ENCODE peak calls at places on chromosomes 13 and 19, in six cellular contexts. Z is K562, M is H1, R is SK-N-SH, W is GM12878, G is HepG2. C is an unnamed sample.

GRCh38 chr19:33263325-33264023 is 37.8 kb upstream of the SLC7A10 start:
- DNase-seq in Z (peak), M (no peak), R (no peak), W (no peak), G (no peak), C (peak)

GRCh38 chr13:63680704-63681103 is 2265.1 kb upstream of the PCDH20 start:
- DNase-seq in Z (no peak), M (no peak), R (no peak), W (no peak), G (no peak), C (no peak)

GRCh38 chr19:3010871-3011270 is 18.2 kb downstream of the TLE2 start:
- DNase-seq in Z (no peak), M (no peak), R (no peak), W (no peak), G (no peak), C (no peak)

GRCh38 chr13:44218501-44219240 is 155.0 kb upstream of the SERP2 start:
- DNase-seq in Z (no peak), M (no peak), R (no peak), W (no peak), G (no peak), C (no peak)

GRCh38 chr19:38079926-38080380 is 144.1 kb downstream of the DPF1 start:
- DNase-seq in Z (no peak), M (no peak), R (no peak), W (peak), G (peak), C (no peak)

GRCh38 chr19:7260161-7260560 is 34.1 kb downstream of the INSR start:
- DNase-seq in Z (no peak), M (no peak), R (no peak), W (no peak), G (no peak), C (no peak)

GRCh38 chr19:51480590-51480989 is 2.3 kb downstream of the CEACAM18 start:
- DNase-seq in Z (peak), M (no peak), R (no peak), W (no peak), G (peak), C (no peak)

GRCh38 chr13:91748416-91749089 is 350.1 kb downstream of the GPC5 start:
- DNase-seq in Z (no peak), M (no peak), R (no peak), W (no peak), G (no peak), C (no peak)

GRCh38 chr13:94708031-94708571 is 4.2 kb downstream of the SOX21 start:
- DNase-seq in Z (no peak), M (peak), R (peak), W (no peak), G (no peak), C (no peak)

GRCh38 chr19:1082165-1082927 is 12.8 kb downstream of the POLR2E start:
- DNase-seq in Z (peak), M (peak), R (peak), W (no peak), G (no peak), C (no peak)

GRCh38 chr13:46846736-46847135 is 49.8 kb upstream of the ESD start:
- DNase-seq in Z (no peak), M (no peak), R (no peak), W (no peak), G (no peak), C (no peak)

GRCh38 chr13:44904982-44905381 is 84.3 kb downstream of the NUFIP1 start:
- DNase-seq in Z (no peak), M (no peak), R (no peak), W (no peak), G (no peak), C (no peak)

GRCh38 chr19:5623397-5624153 is 692 bp downstream of the SAFB start:
- DNase-seq in Z (peak), M (no peak), R (peak), W (no peak), G (no peak), C (no peak)

GRCh38 chr13:34931572-34931971 is 10.5 kb upstream of the NBEA start:
- DNase-seq in Z (no peak), M (no peak), R (no peak), W (no peak), G (peak), C (no peak)

GRCh38 chr13:113628291-113629270 is 29.4 kb downstream of the ATP4B start:
- DNase-seq in Z (no peak), M (no peak), R (no peak), W (no peak), G (no peak), C (no peak)

GRCh38 chr19:8663920-8664670 is 33.7 kb downstream of the NFILZ start:
- DNase-seq in Z (no peak), M (no peak), R (no peak), W (no peak), G (no peak), C (no peak)

GRCh38 chr19:35785087-35785627 is 9.8 kb downstream of the ARHGAP33 start:
- DNase-seq in Z (no peak), M (peak), R (no peak), W (no peak), G (no peak), C (no peak)

GRCh38 chr19:16594681-16595091 is 22.5 kb upstream of the SLC35E1 start:
- DNase-seq in Z (no peak), M (no peak), R (no peak), W (no peak), G (no peak), C (peak)

GRCh38 chr13:95707442-95708389 is 30.8 kb downstream of the DNAJC3 start:
- DNase-seq in Z (peak), M (no peak), R (no peak), W (no peak), G (no peak), C (no peak)

GRCh38 chr13:57716295-57716694 is 84.8 kb downstream of the PCDH17 start:
- DNase-seq in Z (no peak), M (no peak), R (no peak), W (no peak), G (peak), C (no peak)

GRCh38 chr19:1266818-1267440 is 2.2 kb upstream of the CIRBP start:
- DNase-seq in Z (peak), M (peak), R (peak), W (no peak), G (no peak), C (peak)

GRCh38 chr19:17306285-17306714 is 628 bp downstream of the MRPL34 start:
- DNase-seq in Z (no peak), M (no peak), R (no peak), W (no peak), G (no peak), C (no peak)

GRCh38 chr13:60463787-60464186 is 66.8 kb downstream of the TDRD3 start:
- DNase-seq in Z (no peak), M (no peak), R (no peak), W (no peak), G (no peak), C (no peak)

GRCh38 chr19:42465827-42466280 is 23.1 kb upstream of the CXCL17 start:
- DNase-seq in Z (no peak), M (no peak), R (no peak), W (peak), G (no peak), C (no peak)

GRCh38 chr19:28424041-28424440 is 788.9 kb downstream of the UQCRFS1 start:
- DNase-seq in Z (no peak), M (no peak), R (no peak), W (no peak), G (no peak), C (no peak)

GRCh38 chr19:4075373-4075772 is 8.7 kb upstream of the ZBTB7A start:
- DNase-seq in Z (no peak), M (no peak), R (no peak), W (no peak), G (no peak), C (no peak)

GRCh38 chr13:105847532-105848295 is 687.7 kb downstream of the EFNB2 start:
- DNase-seq in Z (no peak), M (no peak), R (peak), W (no peak), G (no peak), C (no peak)

GRCh38 chr19:21604941-21605548 is 99.6 kb downstream of the ZNF429 start:
- DNase-seq in Z (no peak), M (no peak), R (no peak), W (no peak), G (no peak), C (no peak)

GRCh38 chr13:66675620-66676019 is 554.5 kb downstream of the PCDH9 start:
- DNase-seq in Z (no peak), M (no peak), R (no peak), W (no peak), G (no peak), C (no peak)

GRCh38 chr13:95677564-95678386 is 836 bp downstream of the DNAJC3 start:
- DNase-seq in Z (peak), M (no peak), R (no peak), W (no peak), G (no peak), C (no peak)

GRCh38 chr19:49403404-49404187 is 15.5 kb downstream of the KASH5 start:
- DNase-seq in Z (peak), M (peak), R (peak), W (no peak), G (no peak), C (no peak)

DNA sequence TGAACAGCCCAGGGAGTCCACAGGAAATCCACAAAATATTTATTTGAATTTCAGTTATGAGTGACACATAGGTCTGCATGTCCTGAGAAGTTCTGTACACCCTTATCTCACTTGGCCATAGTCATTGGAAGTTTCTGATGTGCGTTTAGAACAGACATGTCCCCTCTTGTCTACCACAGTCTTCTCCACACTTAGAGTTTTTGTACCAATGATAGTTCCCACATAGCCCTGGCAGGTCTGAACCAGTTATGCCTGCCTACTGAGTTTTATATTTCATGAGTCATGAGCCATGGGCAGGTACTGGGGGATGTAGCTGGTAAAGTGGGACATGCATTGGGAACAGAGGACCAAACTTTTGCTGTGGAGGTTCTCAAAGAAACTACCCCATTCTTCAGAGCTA is 11.3 kb downstream of the ZNF132 start:
- DNase-seq in Z (no peak), M (no peak), R (no peak), W (no peak), G (no peak), C (no peak)
- TF ChIP-seq CTCF in Z (no peak), M (no peak), R (no peak), W (no peak), G (no peak), C (no peak)

GRCh38 chr19:14674764-14675163 is at the start of gene ADGRE3:
- DNase-seq in Z (no peak), M (no peak), R (no peak), W (no peak), G (no peak), C (peak)
- TF ChIP-seq GABPA in Z (no peak), M (no peak), R (no peak), W (no peak), G (no peak), C (no peak)

DNA sequence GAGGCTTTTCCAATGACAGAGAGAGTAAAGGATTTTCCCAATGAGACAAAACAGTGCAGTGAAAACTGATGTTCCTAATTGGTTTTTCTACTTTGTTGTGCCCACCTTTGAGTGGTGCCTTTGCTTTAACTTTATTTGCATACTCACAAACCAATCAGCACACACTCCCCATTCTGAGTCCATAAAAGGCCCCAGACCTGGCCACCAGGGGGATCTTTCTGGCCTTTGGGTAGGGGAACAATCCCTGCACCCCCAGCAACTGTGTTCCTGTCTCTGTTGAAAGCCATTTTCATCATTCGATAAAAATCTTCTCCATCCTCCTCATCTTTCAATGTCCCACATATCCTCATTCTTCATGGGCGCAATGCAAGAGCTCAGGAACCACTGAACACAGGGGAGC is 252.8 kb downstream of the B3GLCT start:
- DNase-seq in Z (no peak), M (peak), R (no peak), W (no peak), G (no peak), C (no peak)
- TF ChIP-seq CTCF in Z (no peak), M (peak), R (no peak), W (no peak), G (no peak), C (no peak)

GRCh38 chr19:31037311-31037710 is 311.9 kb downstream of the TSHZ3 start:
- DNase-seq in Z (no peak), M (no peak), R (no peak), W (no peak), G (no peak), C (no peak)
- TF ChIP-seq GABPA in Z (no peak), M (no peak), R (no peak), W (no peak), G (no peak), C (no peak)

GRCh38 chr19:45547965-45548609 is 36.5 kb downstream of the OPA3 start:
- DNase-seq in Z (no peak), M (no peak), R (no peak), W (no peak), G (no peak), C (no peak)
- TF ChIP-seq CTCF in Z (no peak), M (no peak), R (no peak), W (no peak), G (no peak), C (no peak)

GRCh38 chr13:81133066-81133465 is 792.1 kb upstream of the SPRY2 start:
- DNase-seq in Z (no peak), M (no peak), R (no peak), W (no peak), G (no peak), C (no peak)
- TF ChIP-seq GABPA in Z (no peak), M (no peak), R (no peak), W (no peak), G (no peak), C (no peak)

GRCh38 chr19:13825489-13826475 is 30.5 kb downstream of the ZSWIM4 start:
- DNase-seq in Z (peak), M (peak), R (peak), W (no peak), G (no peak), C (no peak)
- TF ChIP-seq CTCF in Z (no peak), M (peak), R (peak), W (peak), G (no peak), C (no peak)

DNA sequence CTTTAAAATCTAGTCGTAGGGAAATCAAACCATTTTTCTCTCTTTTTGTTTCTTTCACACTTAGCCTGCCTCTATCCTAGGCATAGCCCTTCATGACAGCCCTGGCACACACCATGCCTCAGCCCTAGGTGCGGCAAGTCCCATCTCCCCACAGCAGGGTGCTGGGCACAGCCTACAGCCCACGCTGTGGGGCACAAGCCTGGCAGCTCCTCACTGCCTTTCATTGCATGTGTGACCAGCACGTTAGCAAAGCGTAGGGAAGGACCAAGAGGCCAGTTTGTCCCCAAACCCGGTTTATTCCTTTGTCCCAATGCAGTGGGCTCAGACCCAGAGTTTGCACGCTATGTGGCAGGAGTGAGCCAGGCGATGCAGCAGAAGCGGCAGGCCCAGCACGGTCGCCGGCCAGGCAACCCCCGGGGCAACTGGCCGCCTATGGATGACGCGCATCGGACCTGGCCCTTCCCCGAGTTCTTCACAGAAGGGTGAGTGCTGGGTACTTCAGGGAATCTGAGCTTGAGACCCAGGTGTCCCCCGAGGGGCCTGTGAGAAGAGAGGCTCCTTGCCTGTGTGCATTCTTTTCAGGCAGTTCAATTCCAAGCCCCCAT is 17.3 kb upstream of the GPI start:
- DNase-seq in Z (no peak), M (no peak), R (no peak), W (no peak), G (no peak), C (no peak)
- TF ChIP-seq GABPA in Z (no peak), M (no peak), R (no peak), W (no peak), G (no peak), C (no peak)

DNA sequence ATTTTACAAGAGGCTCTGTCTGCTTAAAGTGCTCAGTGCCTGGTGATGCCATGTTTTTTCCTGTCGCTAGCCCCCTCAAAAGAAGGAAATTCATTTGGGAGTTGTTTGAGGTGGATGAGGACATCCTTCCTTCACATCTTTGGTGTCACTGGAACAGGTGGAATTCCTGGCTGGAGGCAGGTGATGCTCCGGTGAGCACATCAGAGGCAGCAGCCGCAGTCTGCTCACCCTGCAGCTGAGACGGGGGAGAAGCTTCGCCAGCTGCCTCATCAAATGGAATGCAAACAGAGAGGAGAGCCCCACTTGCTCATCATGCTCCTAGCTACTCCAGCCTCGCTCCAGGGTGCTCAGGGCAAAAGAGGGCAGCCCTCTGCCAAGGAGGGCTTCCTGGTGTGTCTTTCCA is 74.1 kb upstream of the UBL3 start:
- DNase-seq in Z (no peak), M (no peak), R (no peak), W (no peak), G (peak), C (no peak)
- TF ChIP-seq CTCF in Z (no peak), M (no peak), R (no peak), W (no peak), G (no peak), C (no peak)

DNA sequence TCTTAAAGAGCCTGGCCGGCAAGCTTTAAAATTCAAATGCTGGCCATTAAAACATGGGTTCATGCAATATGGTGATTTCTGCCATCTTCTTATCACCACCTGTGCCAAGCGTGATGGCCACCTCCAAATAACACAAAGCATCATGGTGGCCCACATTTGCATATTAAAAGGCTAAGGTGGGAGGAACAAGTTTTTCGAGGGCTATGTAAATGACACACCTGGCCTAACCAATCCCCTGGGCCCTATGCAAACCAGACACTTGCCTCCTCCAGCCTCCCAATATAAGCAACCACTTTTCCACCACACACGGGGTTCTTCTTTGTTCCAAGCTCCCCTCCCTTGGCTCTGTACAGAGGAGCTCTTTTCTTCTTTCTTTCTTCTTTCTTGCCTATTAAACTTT is 14.4 kb downstream of the LILRB4 start:
- DNase-seq in Z (peak), M (no peak), R (no peak), W (no peak), G (no peak), C (no peak)
- TF ChIP-seq GABPA in Z (no peak), M (no peak), R (no peak), W (no peak), G (no peak), C (no peak)